ENCODE peak calls at places on chromosomes 1 and 21, in six cellular contexts. M is RWPE1, A is activated T-cell treated with anti-CD3 and anti-CD28 coated beads for 1 hour, X is DMS153, T is C1 segment of cervical spinal cord, F is T1000. I is an unnamed sample.

GRCh38 chr1:248757784-248758195 is 2.2 kb upstream of the LYPD8 start:
- DNase-seq in M (no peak), A (no peak), X (no peak), T (no peak), F (no peak), I (no peak)

GRCh38 chr1:23422313-23422877 is 2.2 kb downstream of the TCEA3 start:
- DNase-seq in M (no peak), A (peak), X (peak), T (no peak), F (peak), I (no peak)

GRCh38 chr1:158022554-158023278 is 29.3 kb downstream of the KIRREL1 start:
- DNase-seq in M (no peak), A (no peak), X (no peak), T (no peak), F (no peak), I (no peak)

GRCh38 chr21:43269461-43269860 is 100.7 kb downstream of the CRYAA start:
- DNase-seq in M (no peak), A (peak), X (no peak), T (no peak), F (no peak), I (no peak)

GRCh38 chr1:56304975-56305374 is 274.4 kb downstream of the PLPP3 start:
- DNase-seq in M (no peak), A (no peak), X (no peak), T (no peak), F (no peak), I (no peak)

GRCh38 chr21:43277481-43278351 is 108.9 kb downstream of the CRYAA start:
- DNase-seq in M (no peak), A (no peak), X (no peak), T (no peak), F (no peak), I (no peak)

GRCh38 chr1:869499-870244 is 54.1 kb upstream of the SAMD11 start:
- DNase-seq in M (peak), A (peak), X (peak), T (peak), F (peak), I (peak)

GRCh38 chr1:160830321-160831153 is 32.1 kb downstream of the CD244 start:
- DNase-seq in M (peak), A (peak), X (peak), T (no peak), F (no peak), I (no peak)

GRCh38 chr1:240888787-240889048 is 276.8 kb upstream of the GREM2 start:
- DNase-seq in M (no peak), A (no peak), X (no peak), T (no peak), F (no peak), I (no peak)

GRCh38 chr1:226069818-226070489 is 7.4 kb downstream of the H3-3A start:
- DNase-seq in M (no peak), A (no peak), X (no peak), T (no peak), F (no peak), I (no peak)

GRCh38 chr1:237043846-237044636 is 2.1 kb downstream of the RYR2 start:
- DNase-seq in M (no peak), A (no peak), X (no peak), T (no peak), F (no peak), I (no peak)

GRCh38 chr1:25675729-25676476 is 59.3 kb downstream of the MAN1C1 start:
- DNase-seq in M (no peak), A (peak), X (peak), T (no peak), F (no peak), I (no peak)

GRCh38 chr21:43657355-43658093 is 1.8 kb downstream of the HSF2BP start:
- DNase-seq in M (no peak), A (no peak), X (no peak), T (no peak), F (no peak), I (no peak)

GRCh38 chr1:240151126-240151735 is 59.5 kb downstream of the FMN2 start:
- DNase-seq in M (no peak), A (no peak), X (no peak), T (no peak), F (no peak), I (no peak)

GRCh38 chr21:43644609-43645008 is 14.7 kb downstream of the HSF2BP start:
- DNase-seq in M (no peak), A (no peak), X (no peak), T (no peak), F (no peak), I (peak)

GRCh38 chr1:209873067-209873810 is 45.5 kb downstream of the UTP25 start:
- DNase-seq in M (peak), A (no peak), X (no peak), T (no peak), F (no peak), I (no peak)

GRCh38 chr1:183982172-183982963 is 55.2 kb downstream of the COLGALT2 start:
- DNase-seq in M (no peak), A (no peak), X (no peak), T (no peak), F (no peak), I (no peak)